ENCODE peak calls at places on chromosomes 4 and X, in seven cellular contexts. Y, C, V, B, H, K and E are unnamed samples.

GRCh38 chrX:110568396-110568795 is 209.7 kb downstream of the RTL9 start:
- DNase-seq in K (no peak), H (no peak), C (no peak), Y (no peak), V (no peak), B (no peak), E (no peak)

GRCh38 chr4:38804654-38805295 is at the start of gene TLR1:
- DNase-seq in C (peak; percentile 81), H (no peak), Y (no peak), B (peak; percentile 85), V (no peak), K (peak; percentile 58), E (peak; percentile 50)

GRCh38 chrX:105463483-105463882 is 243.0 kb upstream of the TEX13A start:
- DNase-seq in H (no peak), B (peak; percentile 48), C (peak; percentile 32), Y (no peak), V (no peak), K (no peak), E (no peak)

GRCh38 chrX:121496966-121497365 is 449.6 kb downstream of the GLUD2 start:
- DNase-seq in Y (no peak), K (no peak), H (no peak), B (peak; percentile 8), V (no peak), C (no peak), E (no peak)

GRCh38 chrX:96435636-96436035 is 249.0 kb upstream of the DIAPH2 start:
- DNase-seq in V (no peak), C (peak; percentile 46), Y (no peak), H (no peak), B (peak; percentile 50), K (peak; percentile 30), E (no peak)

GRCh38 chrX:39406799-39407198 is 605.5 kb downstream of the MID1IP1 start:
- DNase-seq in Y (no peak), C (no peak), K (no peak), B (no peak), V (no peak), H (no peak), E (no peak)

GRCh38 chrX:40318796-40319195 is 221.0 kb upstream of the BCOR start:
- DNase-seq in K (no peak), V (no peak), Y (no peak), C (no peak), B (no peak), H (no peak), E (no peak)

GRCh38 chr4:7189475-7190277 is 2.7 kb upstream of the SORCS2 start:
- DNase-seq in C (no peak), K (no peak), Y (no peak), B (no peak), V (no peak), H (no peak), E (no peak)

GRCh38 chr4:52915730-52916129 is 53.6 kb downstream of the RASL11B start:
- DNase-seq in Y (no peak), V (no peak), C (no peak), B (no peak), K (no peak), H (no peak), E (no peak)

GRCh38 chrX:23952984-23953907 is 45.4 kb downstream of the CXorf58 start:
- DNase-seq in B (no peak), C (peak; percentile 1), H (no peak), K (no peak), V (peak; percentile 21), Y (no peak), E (no peak)

GRCh38 chrX:19040373-19040772 is 56.5 kb upstream of the PHKA2 start:
- DNase-seq in K (peak; percentile 11), C (no peak), H (no peak), Y (no peak), V (no peak), B (no peak), E (no peak)

GRCh38 chrX:107871136-107871535 is 45.5 kb downstream of the MID2 start:
- DNase-seq in V (no peak), C (no peak), B (no peak), K (no peak), H (no peak), Y (no peak), E (no peak)

GRCh38 chrX:11111947-11112346 is 815 bp downstream of the HCCS start:
- DNase-seq in V (no peak), B (no peak), H (no peak), Y (no peak), C (no peak), K (no peak), E (no peak)

GRCh38 chrX:16120431-16120830 is 2.9 kb upstream of the GRPR start:
- DNase-seq in V (no peak), K (no peak), Y (no peak), B (no peak), H (no peak), C (no peak), E (no peak)

GRCh38 chr4:40662962-40663604 is 33.4 kb upstream of the RBM47 start:
- DNase-seq in C (peak; percentile 31), V (no peak), H (peak; percentile 17), K (peak; percentile 78), Y (no peak), B (peak; percentile 48), E (peak; percentile 75)

GRCh38 chr4:159010563-159011260 is 92.2 kb upstream of the RAPGEF2 start:
- DNase-seq in K (no peak), V (no peak), H (no peak), C (peak; percentile 91), Y (no peak), B (peak; percentile 87), E (peak; percentile 87)

GRCh38 chr4:110042540-110043517 is 130.1 kb downstream of the EGF start:
- DNase-seq in B (no peak), Y (no peak), H (no peak), V (no peak), K (no peak), C (no peak), E (no peak)

GRCh38 chr4:119130365-119131065 is 5.1 kb upstream of the MYOZ2 start:
- DNase-seq in B (peak; percentile 64), H (no peak), C (peak; percentile 83), K (peak; percentile 20), V (no peak), Y (no peak), E (no peak)

GRCh38 chr4:134117785-134118184 is 83.8 kb downstream of the PABPC4L start:
- DNase-seq in C (no peak), V (no peak), Y (no peak), K (no peak), H (no peak), B (no peak), E (no peak)

GRCh38 chr4:113784497-113785254 is 23.1 kb upstream of the CAMK2D start:
- DNase-seq in V (no peak), K (peak; percentile 94), H (no peak), Y (no peak), C (peak; percentile 96), B (peak; percentile 98), E (peak; percentile 93)

GRCh38 chr4:86014599-86014998 is 345.3 kb downstream of the MAPK10 start:
- DNase-seq in K (no peak), C (peak; percentile 20), Y (no peak), H (no peak), V (no peak), B (no peak), E (no peak)

GRCh38 chr4:185504098-185505047 is 30.9 kb downstream of the PDLIM3 start:
- DNase-seq in Y (peak; percentile 89), H (no peak), V (no peak), B (peak; percentile 75), K (peak; percentile 54), C (peak; percentile 83), E (peak; percentile 78)

GRCh38 chr4:13240066-13240465 is 244.1 kb downstream of the RAB28 start:
- DNase-seq in V (no peak), C (no peak), H (no peak), Y (no peak), B (no peak), K (peak; percentile 55), E (no peak)

GRCh38 chr4:165784672-165785071 is 88.4 kb upstream of the TLL1 start:
- DNase-seq in B (no peak), K (no peak), V (no peak), H (no peak), C (peak; percentile 14), Y (no peak), E (no peak)

GRCh38 chr4:27270435-27270834 is 409.8 kb downstream of the STIM2 start:
- DNase-seq in H (no peak), V (no peak), K (no peak), C (no peak), Y (no peak), B (no peak), E (no peak)

GRCh38 chr4:85598936-85599335 is 124.0 kb downstream of the ARHGAP24 start:
- DNase-seq in C (no peak), H (no peak), Y (no peak), B (no peak), K (no peak), V (no peak), E (no peak)

GRCh38 chrX:26050099-26050498 is 88.0 kb upstream of the MAGEB18 start:
- DNase-seq in Y (no peak), V (no peak), K (no peak), B (no peak), C (no peak), H (no peak), E (no peak)

GRCh38 chr4:175656615-175657014 is 155.4 kb downstream of the GPM6A start:
- DNase-seq in V (no peak), B (no peak), Y (no peak), K (no peak), H (no peak), C (no peak), E (no peak)

GRCh38 chr4:46124773-46125172 is 919 bp upstream of the GABRG1 start:
- DNase-seq in C (no peak), K (no peak), H (no peak), Y (no peak), B (no peak), V (no peak), E (no peak)

GRCh38 chr4:158775091-158775651 is 6.3 kb downstream of the FNIP2 start:
- DNase-seq in Y (no peak), B (peak; percentile 79), C (peak; percentile 86), V (no peak), K (peak; percentile 58), H (no peak), E (no peak)

GRCh38 chr4:1470393-1470670 is 64.1 kb upstream of the NKX1-1 start:
- DNase-seq in C (no peak), H (no peak), K (no peak), Y (peak; percentile 17), V (no peak), B (no peak), E (no peak)

GRCh38 chrX:148530464-148531077 is 30.2 kb downstream of the AFF2 start:
- DNase-seq in B (peak; percentile 51), V (no peak), C (peak; percentile 49), Y (no peak), K (peak; percentile 17), H (peak; percentile 3), E (no peak)

GRCh38 chr4:71537551-71538065 is 198.8 kb downstream of the SLC4A4 start:
- DNase-seq in C (no peak), Y (no peak), B (no peak), V (no peak), H (no peak), K (no peak), E (no peak)

GRCh38 chr4:85370400-85371032 is 104.4 kb upstream of the ARHGAP24 start:
- DNase-seq in B (peak; percentile 64), C (peak; percentile 58), V (peak; percentile 22), Y (no peak), H (no peak), K (peak; percentile 51), E (no peak)

GRCh38 chr4:31081375-31081774 is 361.2 kb downstream of the PCDH7 start:
- DNase-seq in K (peak; percentile 25), H (no peak), B (peak; percentile 76), Y (no peak), C (peak; percentile 62), V (no peak), E (no peak)

GRCh38 chrX:150775569-150776350 is 82.6 kb downstream of the MTMR1 start:
- DNase-seq in H (no peak), V (no peak), K (no peak), C (no peak), Y (no peak), B (no peak), E (no peak)

GRCh38 chrX:133415276-133416105 is at the start of gene GPC4:
- DNase-seq in K (no peak), C (peak; percentile 23), Y (peak; percentile 76), B (peak; percentile 4), H (no peak), V (peak; percentile 83), E (no peak)

GRCh38 chrX:110168585-110168984 is 149.3 kb downstream of the AMMECR1 start:
- DNase-seq in B (peak; percentile 61), Y (no peak), H (no peak), K (peak; percentile 62), C (peak; percentile 58), V (no peak), E (no peak)